ENCODE peak calls at places on chromosomes 6 and 20, in seven cellular contexts. T is stimulated activated naive CD8-positive, alpha-beta T cell treated with anti-CD3 and anti-CD28 coated beads, Interleukin-15, Interleukin-2, amounts not matched to agents 100 U/mL and 50 U/mL, for 24 hours; U is KG1; L is heart right ventricle; M is G401; G is LoVo; Y is GDM1. W is an unnamed sample.

GRCh38 chr6:30171677-30172471 is 8.5 kb downstream of the TRIM15 start:
- DNase-seq in Y (no peak), G (no peak), L (no peak), U (no peak), M (no peak), T (peak), W (no peak)

GRCh38 chr20:57108742-57109141 is 157.7 kb downstream of the BMP7 start:
- DNase-seq in T (no peak), L (no peak), Y (no peak), M (no peak), G (no peak), U (no peak), W (no peak)

GRCh38 chr6:31865205-31866118 is 2.8 kb upstream of the NEU1 start:
- DNase-seq in U (no peak), M (no peak), Y (no peak), L (no peak), T (peak), G (no peak), W (no peak)

GRCh38 chr6:144762450-144762849 is 477.3 kb downstream of the UTRN start:
- DNase-seq in M (no peak), G (no peak), U (no peak), Y (no peak), T (no peak), L (no peak), W (no peak)

GRCh38 chr6:167420858-167421766 is 96.2 kb downstream of the TTLL2 start:
- DNase-seq in T (no peak), Y (no peak), U (no peak), L (no peak), G (peak), M (no peak), W (no peak)

GRCh38 chr6:47246556-47246955 is 63.1 kb downstream of the TNFRSF21 start:
- DNase-seq in M (no peak), Y (no peak), T (no peak), U (no peak), G (no peak), L (no peak), W (no peak)

GRCh38 chr6:36722879-36723278 is 25.3 kb downstream of the RAB44 start:
- DNase-seq in M (no peak), G (no peak), U (no peak), Y (no peak), L (no peak), T (no peak), W (no peak)

GRCh38 chr20:47727909-47728361 is 57.3 kb downstream of the SULF2 start:
- DNase-seq in Y (no peak), L (no peak), G (no peak), M (no peak), T (no peak), U (no peak), W (no peak)

GRCh38 chr6:21381336-21381963 is 212.1 kb upstream of the SOX4 start:
- DNase-seq in L (no peak), M (peak), U (no peak), G (peak), T (no peak), Y (no peak), W (no peak)

GRCh38 chr6:6005467-6006427 is 978 bp downstream of the NRN1 start:
- DNase-seq in Y (no peak), T (no peak), U (no peak), G (no peak), M (peak), L (no peak), W (no peak)

GRCh38 chr20:46810442-46811327 is 84.0 kb upstream of the EYA2 start:
- DNase-seq in M (no peak), Y (no peak), G (no peak), T (no peak), L (no peak), U (no peak), W (no peak)

GRCh38 chr6:3749991-3750323 is 1.6 kb downstream of the PXDC1 start:
- DNase-seq in Y (no peak), U (no peak), G (no peak), T (no peak), M (no peak), L (no peak), W (no peak)

GRCh38 chr6:31336872-31337496 is 20.0 kb downstream of the HLA-B start:
- DNase-seq in T (no peak), Y (no peak), L (no peak), M (no peak), U (no peak), G (no peak), W (no peak)